ENCODE peak calls at places on chromosomes 16 and 17, in six cellular contexts. U, A, R, F, Z and D are unnamed samples.

GRCh38 chr16:85914423-85914794 is 15.4 kb downstream of the IRF8 start:
- DNase-seq in U (no peak), A (no peak), R (no peak), F (no peak), Z (no peak), D (no peak)

GRCh38 chr17:72622661-72623433 is 469.6 kb downstream of the SLC39A11 start:
- DNase-seq in U (no peak), A (no peak), R (no peak), F (no peak), Z (no peak), D (peak; percentile 6)

GRCh38 chr17:9142772-9143494 is 121.6 kb downstream of the NTN1 start:
- DNase-seq in U (no peak), A (no peak), R (no peak), F (no peak), Z (no peak), D (no peak)

GRCh38 chr17:19361975-19362292 is 589 bp downstream of the B9D1 start:
- DNase-seq in U (no peak), A (no peak), R (no peak), F (no peak), Z (no peak), D (no peak)

GRCh38 chr17:32127156-32127897 is 15.0 kb upstream of the RHOT1 start:
- DNase-seq in U (peak; percentile 55), A (no peak), R (peak; percentile 88), F (peak; percentile 78), Z (peak; percentile 81), D (peak; percentile 83)

GRCh38 chr17:6684460-6684783 is 28.7 kb downstream of the SLC13A5 start:
- DNase-seq in U (no peak), A (no peak), R (no peak), F (no peak), Z (no peak), D (no peak)

GRCh38 chr17:64006361-64007088 is 8.4 kb downstream of the PRR29 start:
- DNase-seq in U (peak; percentile 97), A (no peak), R (no peak), F (peak; percentile 88), Z (no peak), D (no peak)

GRCh38 chr16:10362077-10362863 is 23.6 kb upstream of the ATF7IP2 start:
- DNase-seq in U (no peak), A (no peak), R (no peak), F (no peak), Z (no peak), D (no peak)

GRCh38 chr16:50879873-50880695 is 138.2 kb downstream of the CYLD start:
- DNase-seq in U (no peak), A (no peak), R (peak; percentile 19), F (no peak), Z (no peak), D (no peak)

GRCh38 chr17:8125196-8125946 is 1.5 kb upstream of the HES7 start:
- DNase-seq in U (peak; percentile 71), A (no peak), R (peak; percentile 75), F (peak; percentile 78), Z (peak; percentile 91), D (peak; percentile 63)

GRCh38 chr17:6352016-6352415 is 82.9 kb downstream of the AIPL1 start:
- DNase-seq in U (no peak), A (no peak), R (no peak), F (no peak), Z (no peak), D (no peak)

GRCh38 chr16:56603589-56603988 is 4.8 kb upstream of the MT2A start:
- DNase-seq in U (peak; percentile 51), A (no peak), R (peak; percentile 36), F (peak; percentile 45), Z (peak; percentile 18), D (peak; percentile 64)

GRCh38 chr17:56548661-56549060 is 44.8 kb upstream of the NOG start:
- DNase-seq in U (no peak), A (no peak), R (no peak), F (no peak), Z (no peak), D (no peak)

GRCh38 chr17:18042969-18043368 is 3.8 kb downstream of the GID4 start:
- DNase-seq in U (no peak), A (no peak), R (no peak), F (no peak), Z (no peak), D (no peak)

GRCh38 chr16:85608515-85608885 is 4.6 kb upstream of the GSE1 start:
- DNase-seq in U (no peak), A (no peak), R (no peak), F (no peak), Z (no peak), D (no peak)

GRCh38 chr17:65092262-65092661 is 35.7 kb upstream of the GNA13 start:
- DNase-seq in U (no peak), A (no peak), R (no peak), F (no peak), Z (no peak), D (peak; percentile 17)

GRCh38 chr16:78703951-78704350 is 604.5 kb downstream of the WWOX start:
- DNase-seq in U (no peak), A (no peak), R (no peak), F (no peak), Z (no peak), D (peak; percentile 58)

GRCh38 chr17:8056976-8057625 is 18.2 kb downstream of the ALOX15B start:
- DNase-seq in U (no peak), A (no peak), R (no peak), F (no peak), Z (no peak), D (no peak)

GRCh38 chr16:15853021-15853420 is 3.8 kb downstream of the MYH11 start:
- DNase-seq in U (no peak), A (no peak), R (no peak), F (no peak), Z (no peak), D (no peak)

GRCh38 chr16:53754938-53755910 is 51.3 kb downstream of the FTO start:
- DNase-seq in U (no peak), A (no peak), R (peak; percentile 38), F (no peak), Z (no peak), D (peak; percentile 28)

GRCh38 chr16:23509763-23510153 is 536 bp downstream of the GGA2 start:
- DNase-seq in U (peak; percentile 42), A (no peak), R (peak; percentile 22), F (peak; percentile 52), Z (peak; percentile 20), D (peak; percentile 39)

GRCh38 chr17:15498107-15498506 is 30.7 kb upstream of the CDRT4 start:
- DNase-seq in U (no peak), A (no peak), R (peak; percentile 21), F (no peak), Z (no peak), D (no peak)

GRCh38 chr17:46182961-46183360 is 10.3 kb downstream of the KANSL1 start:
- DNase-seq in U (no peak), A (no peak), R (no peak), F (no peak), Z (no peak), D (no peak)

GRCh38 chr16:324451-325334 is 27.8 kb downstream of the AXIN1 start:
- DNase-seq in U (no peak), A (no peak), R (no peak), F (no peak), Z (peak; percentile 53), D (no peak)

GRCh38 chr17:49574283-49574892 is 1.3 kb upstream of the NXPH3 start:
- DNase-seq in U (no peak), A (no peak), R (no peak), F (no peak), Z (no peak), D (no peak)

GRCh38 chr16:51532551-51532950 is 381.5 kb upstream of the SALL1 start:
- DNase-seq in U (no peak), A (no peak), R (no peak), F (no peak), Z (no peak), D (no peak)

GRCh38 chr16:67158637-67159600 is 790 bp downstream of the TRADD start:
- DNase-seq in U (no peak), A (no peak), R (peak; percentile 52), F (no peak), Z (peak; percentile 76), D (peak; percentile 51)

GRCh38 chr16:2842340-2843000 is 12.4 kb downstream of the ZG16B start:
- DNase-seq in U (no peak), A (no peak), R (no peak), F (peak; percentile 67), Z (peak; percentile 88), D (peak; percentile 80)

GRCh38 chr17:71505200-71505599 is 615.6 kb upstream of the SOX9 start:
- DNase-seq in U (no peak), A (no peak), R (no peak), F (no peak), Z (no peak), D (peak; percentile 17)

GRCh38 chr17:50892101-50892776 is 26.1 kb upstream of the TOB1 start:
- DNase-seq in U (no peak), A (no peak), R (no peak), F (no peak), Z (no peak), D (peak; percentile 5)

GRCh38 chr16:25192096-25192495 is 24.7 kb upstream of the AQP8 start:
- DNase-seq in U (no peak), A (peak; percentile 86), R (peak; percentile 8), F (no peak), Z (no peak), D (peak; percentile 57)

GRCh38 chr16:53844796-53845195 is 140.8 kb downstream of the FTO start:
- DNase-seq in U (no peak), A (no peak), R (no peak), F (no peak), Z (no peak), D (no peak)

GRCh38 chr16:3259097-3259496 is 2.7 kb upstream of the MEFV start:
- DNase-seq in U (no peak), A (no peak), R (no peak), F (no peak), Z (no peak), D (peak; percentile 81)

GRCh38 chr16:84924339-84925091 is 86.8 kb downstream of the ZDHHC7 start:
- DNase-seq in U (no peak), A (no peak), R (no peak), F (no peak), Z (no peak), D (no peak)

GRCh38 chr16:29816694-29817441 is 916 bp downstream of the PAGR1 start:
- DNase-seq in U (peak; percentile 56), A (no peak), R (peak; percentile 64), F (peak; percentile 77), Z (peak; percentile 66), D (peak; percentile 79)

GRCh38 chr17:9880582-9880999 is 24.5 kb downstream of the RCVRN start:
- DNase-seq in U (no peak), A (no peak), R (peak; percentile 55), F (no peak), Z (no peak), D (peak; percentile 67)

GRCh38 chr16:49649013-49649785 is 206.7 kb downstream of the ZNF423 start:
- DNase-seq in U (no peak), A (no peak), R (peak; percentile 94), F (no peak), Z (no peak), D (peak; percentile 20)